ENCODE peak calls at places on chromosomes 7 and 10, in four cellular contexts. One of them, this sample, is unnamed.
A peak's percentile ranks its signal among the peaks of the same experiment; 100 is the strongest.

GRCh38 chr7:31408120-31408729 is 67.7 kb upstream of the NEUROD6 start:
- DNase-seq in IMR-90: peak; percentile 2
- DNase-seq in H9: no peak
- DNase-seq in H1: no peak
- DNase-seq in this sample: no peak

GRCh38 chr10:79320785-79321493 is 26.3 kb upstream of the PPIF start:
- DNase-seq in IMR-90: peak; percentile 94
- DNase-seq in H9: no peak
- DNase-seq in H1: no peak
- DNase-seq in this sample: no peak

GRCh38 chr7:102253973-102254370 is 32.7 kb upstream of the SH2B2 start:
- DNase-seq in IMR-90: no peak
- DNase-seq in H9: no peak
- DNase-seq in H1: no peak
- DNase-seq in this sample: no peak

GRCh38 chr10:5449823-5450222 is 37.5 kb downstream of the NET1 start:
- DNase-seq in IMR-90: peak; percentile 83
- DNase-seq in H9: no peak
- DNase-seq in H1: no peak
- DNase-seq in this sample: peak; percentile 63

GRCh38 chr10:98619446-98619845 is 172.7 kb upstream of the HPS1 start:
- DNase-seq in IMR-90: no peak
- DNase-seq in H9: no peak
- DNase-seq in H1: no peak
- DNase-seq in this sample: peak; percentile 9

GRCh38 chr10:133113146-133113830 is 25.6 kb downstream of the ADGRA1 start:
- DNase-seq in IMR-90: no peak
- DNase-seq in H9: no peak
- DNase-seq in H1: no peak
- DNase-seq in this sample: no peak

GRCh38 chr7:19369806-19370205 is 224.6 kb upstream of the FERD3L start:
- DNase-seq in IMR-90: no peak
- DNase-seq in H9: no peak
- DNase-seq in H1: no peak
- DNase-seq in this sample: no peak

GRCh38 chr10:124661661-124662180 is 82.5 kb downstream of the FAM53B start:
- DNase-seq in IMR-90: no peak
- DNase-seq in H9: no peak
- DNase-seq in H1: no peak
- DNase-seq in this sample: no peak

GRCh38 chr10:51170518-51171245 is 96.4 kb downstream of the PRKG1 start:
- DNase-seq in IMR-90: peak; percentile 55
- DNase-seq in H9: no peak
- DNase-seq in H1: no peak
- DNase-seq in this sample: no peak

GRCh38 chr10:119120413-119120867 is 16.5 kb downstream of the DENND10 start:
- DNase-seq in IMR-90: peak; percentile 83
- DNase-seq in H9: no peak
- DNase-seq in H1: no peak
- DNase-seq in this sample: no peak

GRCh38 chr10:77355844-77356243 is 281.8 kb downstream of the KCNMA1 start:
- DNase-seq in IMR-90: peak; percentile 95
- DNase-seq in H9: no peak
- DNase-seq in H1: no peak
- DNase-seq in this sample: no peak

GRCh38 chr10:62708569-62708968 is 96.0 kb upstream of the ADO start:
- DNase-seq in IMR-90: no peak
- DNase-seq in H9: no peak
- DNase-seq in H1: no peak
- DNase-seq in this sample: no peak

DNA sequence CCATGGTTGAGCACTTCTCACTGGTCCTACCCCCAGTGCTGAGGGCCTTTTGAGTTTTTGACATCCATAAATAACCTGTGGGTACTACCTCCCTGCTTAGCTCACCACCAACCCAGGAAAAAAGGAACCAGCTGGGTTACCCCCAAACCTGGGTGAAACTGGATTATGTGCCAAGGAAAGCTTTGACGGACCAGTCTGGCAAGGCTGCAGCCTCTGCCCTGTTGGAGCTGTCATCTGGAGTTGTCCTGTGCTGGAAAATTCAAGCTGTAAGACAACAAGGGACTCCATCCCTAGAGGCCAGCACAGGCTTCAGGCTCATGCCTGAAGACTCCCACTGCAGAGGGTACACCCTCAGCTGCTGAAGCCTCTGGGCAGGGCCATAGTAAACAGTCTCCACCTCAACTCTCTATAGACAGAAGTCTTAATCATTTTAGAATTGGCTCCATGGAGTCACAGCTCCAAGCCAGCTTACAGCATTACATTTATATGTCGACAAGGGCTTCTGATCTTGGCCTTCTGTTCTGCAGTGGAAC is 115.5 kb upstream of the AFAP1L2 start:
- DNase-seq in IMR-90: no peak
- DNase-seq in H9: no peak
- DNase-seq in H1: no peak
- DNase-seq in this sample: no peak
- H3K9ac ChIP-seq in IMR-90: no peak overlapping the region
- H3K9ac ChIP-seq in H9: no peak overlapping the region
- H3K9ac ChIP-seq in H1: no peak overlapping the region
- H3K9ac ChIP-seq in this sample: no peak overlapping the region

DNA sequence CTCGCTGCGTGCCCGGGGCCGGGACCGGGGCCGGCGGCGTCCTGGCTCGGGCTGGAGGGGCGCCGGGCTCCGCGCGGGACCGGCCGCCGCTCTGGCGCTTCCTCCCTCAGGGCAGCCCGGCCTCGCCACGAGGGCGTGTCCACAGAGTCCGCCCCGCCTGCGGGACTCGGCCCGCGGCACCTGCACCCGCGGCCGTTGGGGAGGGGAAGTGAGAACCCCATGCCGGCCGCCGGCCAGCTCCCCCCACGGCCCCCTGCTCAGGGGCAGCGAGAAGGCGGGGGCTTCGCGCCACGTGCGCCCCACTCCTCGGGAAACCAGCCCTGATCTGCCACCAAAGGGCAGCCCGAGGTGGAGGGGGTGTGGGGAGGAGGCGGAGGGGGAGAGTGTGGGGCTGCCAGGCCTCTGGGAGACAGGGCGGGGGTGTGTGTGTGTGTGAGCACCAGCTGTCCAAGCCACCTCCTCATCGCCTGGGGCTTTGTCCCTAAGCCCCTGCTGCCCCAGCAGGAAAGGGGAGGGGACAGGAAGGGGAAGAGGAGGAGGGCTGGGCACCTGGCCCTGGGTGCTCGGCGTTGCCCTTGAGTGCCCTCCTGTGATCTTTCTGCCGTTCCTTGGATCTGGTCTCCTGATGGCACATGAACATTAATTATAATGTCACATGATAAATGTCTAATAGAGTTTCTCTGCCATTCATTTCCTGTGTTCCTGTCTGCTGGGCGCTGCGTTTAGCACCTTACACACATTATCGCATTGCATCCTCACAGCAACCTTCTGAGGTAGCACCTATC is at the start of gene PIK3AP1:
- DNase-seq in IMR-90: no peak
- DNase-seq in H9: peak; percentile 84
- DNase-seq in H1: peak; percentile 69
- DNase-seq in this sample: peak; percentile 63
- H2BK15ac ChIP-seq in IMR-90: no peak within 1 kb of the TSS
- H2BK15ac ChIP-seq in H9: no peak within 1 kb of the TSS
- H2BK15ac ChIP-seq in H1: peak within 1 kb of the TSS; percentile 95
- H2BK15ac ChIP-seq in this sample: no peak within 1 kb of the TSS

DNA sequence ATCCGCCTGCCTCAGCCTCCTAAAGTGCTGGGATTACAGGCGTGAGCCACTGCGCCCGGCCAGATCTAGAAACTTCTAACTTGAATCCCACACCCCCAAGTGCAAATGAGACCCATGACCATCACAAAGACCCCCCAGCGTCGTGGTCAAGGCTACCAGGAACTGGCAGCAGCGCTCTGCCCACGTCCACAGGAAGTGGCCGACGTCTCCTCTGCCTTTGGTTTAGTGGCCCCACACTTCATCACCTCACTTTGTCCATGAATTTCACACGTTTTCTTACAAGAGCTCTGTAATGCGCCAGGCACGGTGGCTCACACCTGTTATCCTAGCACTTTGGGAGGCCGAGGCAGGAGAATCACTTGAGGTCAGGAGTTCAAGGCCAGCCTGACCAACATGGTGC is 53.5 kb upstream of the TNRC18 start:
- DNase-seq in IMR-90: no peak
- DNase-seq in H9: no peak
- DNase-seq in H1: no peak
- DNase-seq in this sample: no peak
- H4K5ac ChIP-seq in IMR-90: no peak overlapping the region
- H4K5ac ChIP-seq in H9: no peak overlapping the region
- H4K5ac ChIP-seq in H1: no peak overlapping the region
- H4K5ac ChIP-seq in this sample: no peak overlapping the region

GRCh38 chr10:132064082-132064755 is 1.5 kb upstream of the JAKMIP3 start:
- DNase-seq in IMR-90: no peak
- DNase-seq in H9: no peak
- DNase-seq in H1: no peak
- DNase-seq in this sample: no peak

GRCh38 chr10:132066186-132066585 is 440 bp downstream of the JAKMIP3 start:
- DNase-seq in IMR-90: no peak
- DNase-seq in H9: no peak
- DNase-seq in H1: no peak
- DNase-seq in this sample: no peak

GRCh38 chr10:132065491-132066105 is at the start of gene JAKMIP3:
- DNase-seq in IMR-90: peak; percentile 96
- DNase-seq in H9: peak; percentile 70
- DNase-seq in H1: peak; percentile 72
- DNase-seq in this sample: peak; percentile 38

GRCh38 chr10:132063432-132063831 is 2.3 kb upstream of the JAKMIP3 start:
- DNase-seq in IMR-90: no peak
- DNase-seq in H9: no peak
- DNase-seq in H1: no peak
- DNase-seq in this sample: no peak

DNA sequence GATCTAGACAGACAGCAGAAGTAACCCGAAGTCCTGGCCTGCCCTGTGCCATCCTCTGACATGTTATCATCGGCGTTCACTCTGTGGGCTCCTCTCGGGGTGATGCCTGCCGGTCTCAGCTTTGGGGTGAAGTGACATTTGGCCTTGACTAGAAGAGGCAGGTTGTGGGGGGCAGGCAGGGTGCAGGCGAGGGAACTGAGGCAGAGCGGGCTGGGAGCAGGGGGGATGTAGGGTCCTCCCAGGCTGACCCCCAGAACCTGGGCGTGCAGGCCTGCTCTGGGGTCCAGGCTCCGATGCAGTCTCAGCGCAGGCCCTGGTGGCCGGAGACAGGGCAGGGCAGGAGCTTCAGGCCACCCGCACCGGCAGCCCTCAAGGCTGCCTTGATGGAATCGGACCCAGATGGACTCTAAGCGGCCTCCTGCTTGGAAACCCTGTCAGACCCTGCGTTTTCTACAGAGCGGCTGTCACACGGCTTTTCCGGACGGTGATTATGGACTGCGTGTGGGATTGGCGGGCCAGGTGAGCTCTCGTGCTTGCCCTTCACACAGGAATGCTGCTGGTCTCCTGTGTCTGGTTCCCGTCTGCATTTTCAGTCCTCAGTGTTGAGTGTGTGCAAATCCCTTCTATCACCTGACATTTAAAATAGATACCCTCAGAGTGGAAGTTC is 842 bp upstream of the JAKMIP3 start:
- DNase-seq in IMR-90: no peak
- DNase-seq in H9: no peak
- DNase-seq in H1: no peak
- DNase-seq in this sample: no peak
- H3K9ac ChIP-seq in IMR-90: peak overlapping the region; percentile 48
- H3K9ac ChIP-seq in H9: no peak overlapping the region
- H3K9ac ChIP-seq in H1: no peak overlapping the region
- H3K9ac ChIP-seq in this sample: no peak overlapping the region

GRCh38 chr7:50562126-50562525 is 3.1 kb downstream of the DDC start:
- DNase-seq in IMR-90: no peak
- DNase-seq in H9: no peak
- DNase-seq in H1: no peak
- DNase-seq in this sample: peak; percentile 35
- H2BK15ac ChIP-seq in IMR-90: no peak overlapping the region
- H2BK15ac ChIP-seq in H9: no peak overlapping the region
- H2BK15ac ChIP-seq in H1: no peak overlapping the region
- H2BK15ac ChIP-seq in this sample: no peak overlapping the region

GRCh38 chr7:17939111-17939669 is 1.1 kb downstream of the SNX13 start:
- DNase-seq in IMR-90: peak; percentile 30
- DNase-seq in H9: no peak
- DNase-seq in H1: no peak
- DNase-seq in this sample: no peak

GRCh38 chr7:17937506-17938115 is 2.7 kb downstream of the SNX13 start:
- DNase-seq in IMR-90: peak; percentile 20
- DNase-seq in H9: no peak
- DNase-seq in H1: no peak
- DNase-seq in this sample: no peak

GRCh38 chr7:17934612-17935247 is 5.6 kb downstream of the SNX13 start:
- DNase-seq in IMR-90: no peak
- DNase-seq in H9: no peak
- DNase-seq in H1: no peak
- DNase-seq in this sample: no peak

GRCh38 chr7:17934094-17934493 is 6.2 kb downstream of the SNX13 start:
- DNase-seq in IMR-90: no peak
- DNase-seq in H9: no peak
- DNase-seq in H1: no peak
- DNase-seq in this sample: no peak

DNA sequence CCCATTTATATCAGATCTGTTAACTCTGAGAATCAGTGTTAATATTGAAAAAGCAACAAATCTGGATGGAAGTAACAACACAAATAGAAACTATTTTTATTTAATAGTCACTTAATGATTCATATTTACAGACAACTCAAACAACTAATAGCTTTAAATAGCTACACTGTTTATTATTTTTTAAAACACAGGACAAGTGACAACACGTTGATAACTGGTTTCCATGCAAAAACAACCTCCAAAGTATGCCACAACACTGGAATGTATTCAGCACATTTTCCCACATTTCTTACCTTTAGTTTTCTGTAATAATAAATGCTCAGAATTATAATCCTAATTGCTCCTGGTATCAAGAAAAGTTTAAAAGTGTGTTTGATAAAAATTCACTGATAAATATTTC is 4.0 kb downstream of the SNX13 start:
- DNase-seq in IMR-90: no peak
- DNase-seq in H9: no peak
- DNase-seq in H1: no peak
- DNase-seq in this sample: no peak
- H4K5ac ChIP-seq in IMR-90: no peak overlapping the region
- H4K5ac ChIP-seq in H9: no peak overlapping the region
- H4K5ac ChIP-seq in H1: no peak overlapping the region
- H4K5ac ChIP-seq in this sample: no peak overlapping the region

DNA sequence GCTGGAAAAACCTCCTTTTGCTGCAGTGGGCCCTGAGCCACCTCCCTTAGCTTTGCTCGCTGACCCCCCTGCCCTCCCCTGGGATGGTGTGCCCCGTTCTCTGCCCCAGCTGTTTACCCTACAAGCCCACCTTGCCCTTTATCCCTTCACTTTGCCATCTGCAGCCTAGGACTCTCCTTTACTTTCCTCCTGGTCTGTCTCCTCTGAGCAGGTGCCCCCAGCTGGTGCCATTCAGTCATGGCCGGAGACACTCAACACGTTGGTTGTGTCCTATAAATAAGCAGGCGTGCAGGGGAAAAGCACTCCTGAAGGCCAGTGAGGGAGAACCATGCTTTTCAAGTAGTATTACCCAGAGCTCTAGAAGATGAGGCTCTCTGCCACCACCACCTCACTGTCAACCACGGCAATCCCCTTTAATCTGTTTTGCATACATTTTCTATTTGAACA is 6.1 kb downstream of the RASSF4 start:
- DNase-seq in IMR-90: no peak
- DNase-seq in H9: peak; percentile 26
- DNase-seq in H1: peak; percentile 40
- DNase-seq in this sample: no peak
- H3K9ac ChIP-seq in IMR-90: no peak overlapping the region
- H3K9ac ChIP-seq in H9: no peak overlapping the region
- H3K9ac ChIP-seq in H1: no peak overlapping the region
- H3K9ac ChIP-seq in this sample: no peak overlapping the region

GRCh38 chr10:35386594-35387174 is 50.4 kb downstream of the CCNY start:
- DNase-seq in IMR-90: peak; percentile 37
- DNase-seq in H9: no peak
- DNase-seq in H1: no peak
- DNase-seq in this sample: no peak
- H2BK15ac ChIP-seq in IMR-90: peak overlapping the region; percentile 76
- H2BK15ac ChIP-seq in H9: no peak overlapping the region
- H2BK15ac ChIP-seq in H1: no peak overlapping the region
- H2BK15ac ChIP-seq in this sample: no peak overlapping the region

This sample was measured in mesendoderm.